ENCODE peak calls at places on chromosomes 13 and 19, in eight cellular contexts. I is DND-41, U is GF-D8, V is sciatic nerve, S is GM23338, E is left ventricle myocardium inferior, J is NCI-H345, K is head of caudate nucleus. D is an unnamed sample.
A peak's percentile ranks its signal among the peaks of the same experiment; 100 is the strongest.

GRCh38 chr13:34070006-34070405 is 252.1 kb downstream of the RFC3 start:
- DNase-seq in K (no peak), V (no peak), U (no peak), E (no peak), I (no peak), S (no peak), J (no peak), D (no peak)

GRCh38 chr19:32253683-32254020 is 91.8 kb upstream of the ZNF507 start:
- DNase-seq in K (no peak), I (no peak), S (no peak), V (no peak), E (no peak), U (no peak), J (no peak), D (no peak)

GRCh38 chr19:8610041-8610927 is at the start of gene ADAMTS10:
- DNase-seq in V (no peak), U (no peak), K (no peak), S (peak; percentile 76), J (no peak), E (peak; percentile 51), I (peak; percentile 70), D (no peak)

GRCh38 chr19:5369962-5370367 is 29.4 kb upstream of the PTPRS start:
- DNase-seq in J (peak; percentile 16), V (no peak), S (peak; percentile 84), I (peak; percentile 60), E (peak; percentile 18), K (peak; percentile 19), U (no peak), D (no peak)

GRCh38 chr19:55643003-55643732 is at the start of gene ZNF581:
- DNase-seq in J (peak; percentile 64), S (peak; percentile 85), U (peak; percentile 40), E (peak; percentile 81), K (peak; percentile 68), V (peak; percentile 81), I (peak; percentile 83), D (no peak)

GRCh38 chr19:4186087-4186993 is 3.9 kb downstream of the ANKRD24 start:
- DNase-seq in V (peak; percentile 85), K (peak; percentile 54), S (peak; percentile 96), J (peak; percentile 65), E (peak; percentile 64), U (no peak), I (peak; percentile 85), D (peak; percentile 82)

GRCh38 chr19:8224394-8225145 is 15.4 kb downstream of the CERS4 start:
- DNase-seq in K (no peak), S (no peak), J (no peak), I (no peak), U (no peak), E (peak; percentile 57), V (peak; percentile 63), D (no peak)

GRCh38 chr13:79346300-79346914 is 59.6 kb downstream of the RBM26 start:
- DNase-seq in E (no peak), K (no peak), S (no peak), U (no peak), V (no peak), J (no peak), I (no peak), D (no peak)

GRCh38 chr13:44471686-44472085 is 98.1 kb downstream of the SERP2 start:
- DNase-seq in E (no peak), J (no peak), K (no peak), U (no peak), V (no peak), I (no peak), S (no peak), D (no peak)

GRCh38 chr13:65553328-65553727 is 1676.8 kb downstream of the PCDH9 start:
- DNase-seq in E (no peak), K (no peak), U (no peak), V (no peak), I (no peak), S (no peak), J (no peak), D (no peak)

GRCh38 chr13:30800107-30800506 is 64.8 kb downstream of the ALOX5AP start:
- DNase-seq in U (no peak), S (no peak), V (no peak), I (no peak), K (no peak), E (no peak), J (no peak), D (no peak)

GRCh38 chr19:12749938-12750521 is 1.6 kb upstream of the BEST2 start:
- DNase-seq in U (no peak), I (no peak), E (no peak), J (no peak), V (no peak), S (peak; percentile 42), K (no peak), D (no peak)

GRCh38 chr13:99392806-99393135 is 85.6 kb upstream of the GPR183 start:
- DNase-seq in K (no peak), S (no peak), I (no peak), J (no peak), U (no peak), E (no peak), V (no peak), D (no peak)

GRCh38 chr19:35856001-35856400 is 710 bp upstream of the KIRREL2 start:
- DNase-seq in I (no peak), J (no peak), U (no peak), K (no peak), E (no peak), S (peak; percentile 80), V (no peak), D (no peak)

GRCh38 chr13:47549219-47549752 is 451.8 kb downstream of the SUCLA2 start:
- DNase-seq in E (no peak), K (no peak), J (no peak), V (no peak), I (no peak), S (peak; percentile 62), U (no peak), D (no peak)

GRCh38 chr13:24076124-24076523 is 84.4 kb upstream of the SPATA13 start:
- DNase-seq in K (no peak), V (no peak), S (no peak), J (no peak), U (no peak), E (no peak), I (no peak), D (no peak)

GRCh38 chr13:59458908-59459579 is 704.7 kb downstream of the DIAPH3 start:
- DNase-seq in S (peak; percentile 31), V (no peak), K (no peak), J (no peak), E (no peak), I (no peak), U (no peak), D (no peak)

GRCh38 chr13:27797228-27797624 is 4.9 kb downstream of the GSX1 start:
- DNase-seq in K (no peak), S (peak; percentile 95), E (no peak), U (no peak), V (no peak), J (no peak), I (no peak), D (peak; percentile 57)

GRCh38 chr19:15871570-15871969 is 26.3 kb downstream of the CYP4F2 start:
- DNase-seq in K (no peak), U (peak; percentile 76), I (no peak), V (no peak), J (no peak), S (no peak), E (no peak), D (peak; percentile 3)

GRCh38 chr13:31072041-31072440 is 89.7 kb downstream of the HSPH1 start:
- DNase-seq in V (no peak), E (no peak), I (no peak), J (no peak), U (no peak), K (no peak), S (no peak), D (no peak)

GRCh38 chr19:53013621-53014020 is at the start of gene ERVV-1:
- DNase-seq in S (no peak), I (no peak), K (no peak), V (no peak), E (no peak), U (no peak), J (no peak), D (no peak)

GRCh38 chr19:58474291-58474996 is 1.7 kb upstream of the ZNF446 start:
- DNase-seq in I (no peak), E (no peak), U (no peak), K (no peak), V (no peak), J (no peak), S (no peak), D (no peak)

GRCh38 chr13:111948811-111949210 is 118.1 kb upstream of the SOX1 start:
- DNase-seq in K (no peak), E (no peak), S (no peak), U (no peak), J (no peak), V (no peak), I (no peak), D (no peak)

GRCh38 chr19:35130761-35131720 is 3.8 kb downstream of the LGI4 start:
- DNase-seq in J (no peak), I (no peak), V (no peak), U (no peak), E (no peak), K (no peak), S (no peak), D (no peak)

GRCh38 chr13:53028637-53029121 is at the start of gene OLFM4:
- DNase-seq in V (no peak), K (no peak), S (peak; percentile 32), E (no peak), U (no peak), J (no peak), I (no peak), D (no peak)

GRCh38 chr13:34025746-34026145 is 207.8 kb downstream of the RFC3 start:
- DNase-seq in S (no peak), V (no peak), U (no peak), E (no peak), K (no peak), I (no peak), J (no peak), D (no peak)

GRCh38 chr13:47484564-47484963 is 516.5 kb downstream of the SUCLA2 start:
- DNase-seq in J (peak; percentile 47), U (no peak), K (no peak), V (no peak), S (no peak), E (no peak), I (no peak), D (no peak)

GRCh38 chr19:17020380-17020779 is 6.2 kb downstream of the CPAMD8 start:
- DNase-seq in K (no peak), V (no peak), U (no peak), J (no peak), I (no peak), E (no peak), S (no peak), D (no peak)

GRCh38 chr19:1651548-1652394 is 644 bp downstream of the TCF3 start:
- DNase-seq in V (peak; percentile 73), J (peak; percentile 49), U (no peak), I (peak; percentile 59), K (no peak), S (peak; percentile 58), E (peak; percentile 41), D (no peak)

GRCh38 chr13:20873348-20873747 is 29.2 kb downstream of the XPO4 start:
- DNase-seq in S (no peak), I (no peak), V (no peak), J (no peak), K (no peak), E (no peak), U (no peak), D (no peak)

GRCh38 chr13:29494520-29494919 is 101.0 kb downstream of the SLC7A1 start:
- DNase-seq in J (no peak), K (no peak), I (no peak), E (no peak), S (no peak), V (no peak), U (no peak), D (no peak)

GRCh38 chr19:22354665-22355064 is 67.5 kb downstream of the ZNF98 start:
- DNase-seq in K (no peak), V (no peak), U (no peak), I (no peak), J (no peak), E (no peak), S (no peak), D (no peak)

GRCh38 chr13:41182231-41182630 is 12.1 kb downstream of the KBTBD7 start:
- DNase-seq in I (no peak), E (no peak), S (no peak), J (no peak), V (no peak), K (no peak), U (no peak), D (no peak)

D was measured in NT2/D1.